ENCODE peak calls at places on chromosomes 2 and 18, in five cellular contexts. B, E, H, X and P are unnamed samples.

GRCh38 chr2:100658017-100658416 is 95.2 kb downstream of the PDCL3 start:
- DNase-seq in B (no peak), E (no peak), X (no peak), H (no peak), P (no peak)

GRCh38 chr2:11938196-11938595 is 191.8 kb downstream of the LPIN1 start:
- DNase-seq in B (no peak), E (peak; percentile 79), X (peak; percentile 32), H (no peak), P (peak; percentile 40)

GRCh38 chr2:154912215-154912614 is 213.7 kb downstream of the KCNJ3 start:
- DNase-seq in H (no peak), E (no peak), B (no peak), X (no peak), P (no peak)

GRCh38 chr18:21110667-21111350 is 804 bp downstream of the ROCK1 start:
- DNase-seq in E (no peak), H (peak; percentile 64), B (peak; percentile 67), X (peak; percentile 30), P (peak; percentile 44)

GRCh38 chr2:126885701-126886121 is 13.0 kb upstream of the TEX51 start:
- DNase-seq in X (peak; percentile 44), E (peak; percentile 76), H (no peak), B (peak; percentile 51), P (peak; percentile 75)

GRCh38 chr18:61400714-61401113 is 67.5 kb downstream of the CDH20 start:
- DNase-seq in H (no peak), X (no peak), B (no peak), E (no peak), P (no peak)

GRCh38 chr18:46324087-46324486 is 219.9 kb downstream of the HAUS1 start:
- DNase-seq in H (no peak), E (no peak), X (no peak), B (no peak), P (no peak)

GRCh38 chr18:59210311-59210710 is 9.6 kb upstream of the GRP start:
- DNase-seq in E (no peak), X (no peak), H (no peak), B (no peak), P (no peak)

GRCh38 chr2:86274918-86275275 is 62.5 kb downstream of the REEP1 start:
- DNase-seq in X (no peak), E (no peak), H (no peak), B (no peak), P (no peak)

GRCh38 chr18:77066689-77067088 is 65.9 kb downstream of the MBP start:
- DNase-seq in E (no peak), H (no peak), B (no peak), X (no peak), P (no peak)

GRCh38 chr2:120729410-120730052 is 6.1 kb upstream of the GLI2 start:
- DNase-seq in B (peak; percentile 47), E (no peak), H (no peak), X (no peak), P (peak; percentile 66)

GRCh38 chr2:235390108-235390815 is 103.6 kb upstream of the AGAP1 start:
- DNase-seq in B (no peak), X (peak; percentile 31), H (peak; percentile 42), E (no peak), P (peak; percentile 32)

GRCh38 chr2:230797515-230798495 is 66.9 kb upstream of the ITM2C start:
- DNase-seq in E (no peak), B (no peak), X (no peak), H (no peak), P (no peak)

GRCh38 chr18:22613788-22614187 is 196.1 kb upstream of the CTAGE1 start:
- DNase-seq in X (no peak), E (no peak), B (no peak), H (no peak), P (no peak)

GRCh38 chr2:111028720-111029119 is 92.0 kb upstream of the BCL2L11 start:
- DNase-seq in E (no peak), X (no peak), H (no peak), B (no peak), P (no peak)

GRCh38 chr2:226888971-226889370 is 53.1 kb downstream of the RHBDD1 start:
- DNase-seq in E (no peak), B (no peak), X (no peak), H (no peak), P (no peak)

GRCh38 chr18:45482286-45482685 is 133.0 kb upstream of the SLC14A2 start:
- DNase-seq in X (no peak), E (no peak), H (no peak), B (no peak), P (no peak)

GRCh38 chr2:172456002-172456401 is 28.6 kb downstream of the ITGA6 start:
- DNase-seq in E (no peak), B (no peak), H (no peak), X (no peak), P (no peak)

GRCh38 chr2:64992218-64992617 is 3.0 kb downstream of the SLC1A4 start:
- DNase-seq in X (no peak), H (no peak), B (no peak), E (no peak), P (no peak)

GRCh38 chr2:118062048-118062447 is 26.2 kb upstream of the INSIG2 start:
- DNase-seq in X (no peak), E (no peak), B (no peak), H (no peak), P (no peak)

GRCh38 chr18:56861244-56861643 is 210.1 kb downstream of the WDR7 start:
- DNase-seq in H (no peak), E (no peak), B (no peak), X (no peak), P (no peak)

GRCh38 chr18:54926593-54927297 is 32.5 kb downstream of the CCDC68 start:
- DNase-seq in B (no peak), E (no peak), X (no peak), H (no peak), P (no peak)

GRCh38 chr2:24816884-24817283 is 23.7 kb downstream of the CENPO start:
- DNase-seq in E (no peak), B (peak; percentile 59), X (no peak), H (no peak), P (no peak)

GRCh38 chr2:186575856-186576255 is 14.0 kb upstream of the ITGAV start:
- DNase-seq in E (no peak), H (no peak), B (no peak), X (no peak), P (no peak)

GRCh38 chr2:36541891-36542595 is 55.9 kb downstream of the FEZ2 start:
- DNase-seq in X (no peak), H (no peak), B (no peak), E (no peak), P (no peak)

GRCh38 chr2:136112949-136113766 is 4.8 kb downstream of the CXCR4 start:
- DNase-seq in H (peak; percentile 36), B (peak; percentile 59), E (no peak), X (no peak), P (no peak)

GRCh38 chr2:44713170-44713569 is 228.3 kb upstream of the SIX3 start:
- DNase-seq in X (no peak), E (no peak), H (no peak), B (no peak), P (no peak)

GRCh38 chr18:13446581-13447470 is 228.3 kb downstream of the LDLRAD4 start:
- DNase-seq in H (no peak), E (no peak), B (peak; percentile 54), X (no peak), P (no peak)

GRCh38 chr2:42970151-42970550 is 177.8 kb upstream of the HAAO start:
- DNase-seq in B (no peak), H (no peak), X (no peak), E (peak; percentile 10), P (no peak)

GRCh38 chr18:6406910-6407470 is 7.7 kb downstream of the L3MBTL4 start:
- DNase-seq in B (no peak), E (no peak), X (no peak), H (no peak), P (no peak)

GRCh38 chr2:8412082-8412481 is 269.8 kb upstream of the ID2 start:
- DNase-seq in H (no peak), X (no peak), B (no peak), E (no peak), P (no peak)

GRCh38 chr2:134360750-134361487 is 107.0 kb downstream of the MGAT5 start:
- DNase-seq in E (peak; percentile 20), H (no peak), X (no peak), B (peak; percentile 71), P (no peak)

GRCh38 chr2:10252651-10253050 is 50.1 kb upstream of the HPCAL1 start:
- DNase-seq in X (no peak), E (no peak), H (no peak), B (no peak), P (no peak)

DNA sequence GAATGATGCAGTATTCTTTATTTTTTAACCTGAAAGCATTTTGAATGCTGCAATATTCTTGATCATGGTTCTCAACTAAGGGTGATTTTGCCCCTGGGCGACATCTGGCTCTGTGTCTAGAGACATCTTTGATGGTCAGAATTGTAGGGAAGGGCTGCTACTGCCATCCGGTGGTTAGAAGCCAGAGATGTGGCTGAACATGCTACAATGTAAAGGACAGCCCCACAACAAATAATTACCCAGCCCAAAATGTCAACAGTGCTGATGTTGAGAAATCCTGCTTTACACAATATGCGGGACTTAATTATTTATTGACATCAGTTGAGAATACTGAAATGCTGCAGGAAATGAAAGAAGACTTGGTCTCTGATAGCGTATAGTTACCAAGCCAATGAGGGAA is 37.5 kb upstream of the SERPINB2 start:
- DNase-seq in E (no peak), X (no peak), H (no peak), B (no peak), P (peak; percentile 15)
- TF ChIP-seq CTCF in E (no peak), X (no peak), H (no peak), B (no peak), P (no peak)

GRCh38 chr2:22167256-22167655 is 1043.5 kb downstream of the TDRD15 start:
- DNase-seq in B (no peak), E (no peak), H (no peak), X (no peak), P (no peak)
- H3K9me3 ChIP-seq in B (no peaks in the 10 kb centered on the region), E (no peaks in the 10 kb centered on the region), H (no peaks in the 10 kb centered on the region), X (peaks cover 8% of the 10 kb centered on the region), P (no peaks in the 10 kb centered on the region)

DNA sequence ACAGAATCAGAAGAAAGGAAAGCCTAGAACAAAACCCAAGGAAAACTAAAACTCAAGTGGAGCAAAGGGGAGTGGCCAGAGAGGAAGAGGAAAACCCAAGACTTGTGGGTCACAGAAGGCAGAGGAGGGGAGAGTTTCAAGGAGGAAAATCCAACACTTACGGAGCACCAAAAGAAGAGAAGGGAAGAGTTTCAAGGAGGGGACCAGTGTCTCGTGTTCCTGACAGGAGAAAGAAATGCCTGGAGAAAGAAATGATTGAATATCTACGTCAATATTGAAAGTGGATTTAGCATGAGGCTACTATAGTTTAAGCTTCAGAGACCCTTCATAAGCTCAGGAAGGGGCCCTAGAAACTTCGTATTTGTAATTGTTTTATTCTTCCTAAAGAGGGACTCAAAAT is 1.4 kb upstream of the MFSD6 start:
- DNase-seq in B (no peak), X (no peak), H (no peak), E (no peak), P (no peak)
- H3K4me3 ChIP-seq in B (no peak overlapping the region), X (no peak overlapping the region), H (no peak overlapping the region), E (no peak overlapping the region), P (no peak overlapping the region)

DNA sequence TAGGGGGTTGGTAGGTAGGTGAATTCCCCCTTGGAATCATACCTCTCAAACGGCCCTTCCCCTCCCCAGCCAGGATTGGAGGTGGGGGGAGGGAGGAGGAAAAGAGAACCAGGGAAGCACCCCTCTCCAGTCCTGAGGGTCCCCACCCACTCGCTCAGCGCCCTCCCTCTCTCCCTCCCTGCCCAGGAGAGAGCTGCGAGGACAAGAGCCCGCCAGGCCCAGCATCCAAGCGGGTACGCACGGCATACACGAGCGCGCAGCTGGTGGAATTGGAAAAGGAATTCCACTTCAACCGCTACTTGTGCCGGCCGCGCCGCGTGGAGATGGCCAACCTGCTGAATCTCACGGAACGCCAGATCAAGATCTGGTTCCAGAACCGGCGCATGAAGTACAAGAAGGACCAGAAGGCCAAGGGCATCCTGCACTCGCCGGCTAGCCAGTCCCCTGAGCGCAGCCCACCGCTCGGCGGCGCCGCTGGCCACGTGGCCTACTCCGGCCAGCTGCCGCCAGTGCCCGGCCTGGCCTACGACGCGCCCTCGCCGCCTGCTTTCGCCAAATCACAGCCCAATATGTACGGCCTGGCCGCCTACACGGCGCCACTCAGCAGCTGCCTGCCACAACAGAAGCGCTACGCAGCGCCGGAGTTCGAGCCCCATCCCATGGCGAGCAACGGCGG is 14.4 kb downstream of the HOXD3 start:
- DNase-seq in B (no peak), E (peak; percentile 61), X (no peak), H (no peak), P (no peak)
- TF ChIP-seq CTCF in B (no peak), E (no peak), X (no peak), H (no peak), P (no peak)